ENCODE peak calls at places on chromosome 3, in seven cellular contexts. K is neural progenitor cell, A is OCI-LY7, J is epithelial cell of esophagus, H is fibroblast of the aortic adventitia, P is thoracic aorta, Y is right lobe of liver. C is an unnamed sample.

GRCh38 chr3:43960448-43960840 is 269.7 kb downstream of the ABHD5 start:
- DNase-seq in A (no peak), Y (no peak), J (peak), H (peak), K (no peak), P (no peak), C (no peak)

GRCh38 chr3:9916734-9917680 is at the start of gene IL17RC:
- DNase-seq in J (peak), K (peak), Y (peak), A (no peak), H (peak), P (peak), C (peak)

GRCh38 chr3:16769525-16769924 is 115.2 kb upstream of the PLCL2 start:
- DNase-seq in K (no peak), J (no peak), P (no peak), A (no peak), Y (no peak), H (no peak), C (no peak)

GRCh38 chr3:10437272-10437994 is 68.0 kb downstream of the ATP2B2 start:
- DNase-seq in A (no peak), Y (no peak), H (peak), P (no peak), K (no peak), J (peak), C (peak)

GRCh38 chr3:157523814-157524213 is 20.6 kb upstream of the VEPH1 start:
- DNase-seq in K (no peak), Y (no peak), A (no peak), J (no peak), P (no peak), H (no peak), C (peak)

GRCh38 chr3:27201435-27201966 is 167.7 kb downstream of the NEK10 start:
- DNase-seq in P (no peak), Y (no peak), J (no peak), K (no peak), H (no peak), A (no peak), C (no peak)

GRCh38 chr3:60086811-60087210 is 1037.0 kb upstream of the CFAP20DC start:
- DNase-seq in H (no peak), P (no peak), Y (no peak), A (no peak), K (no peak), J (peak), C (peak)

GRCh38 chr3:150237490-150237889 is 170.6 kb upstream of the TSC22D2 start:
- DNase-seq in K (no peak), H (peak), Y (peak), J (peak), A (no peak), P (peak), C (peak)

GRCh38 chr3:105527538-105527937 is 160.8 kb downstream of the ALCAM start:
- DNase-seq in A (no peak), P (no peak), H (no peak), Y (no peak), K (no peak), J (peak), C (no peak)

GRCh38 chr3:50248387-50248786 is 12.4 kb downstream of the GNAI2 start:
- DNase-seq in A (no peak), P (no peak), Y (peak), J (peak), K (no peak), H (no peak), C (peak)

GRCh38 chr3:72816843-72817485 is 31.3 kb downstream of the SHQ1 start:
- DNase-seq in K (no peak), Y (no peak), A (peak), H (no peak), P (no peak), J (no peak), C (no peak)

GRCh38 chr3:31219131-31219843 is 313.4 kb upstream of the STT3B start:
- DNase-seq in Y (no peak), H (peak), P (no peak), J (no peak), K (no peak), A (no peak), C (no peak)

DNA sequence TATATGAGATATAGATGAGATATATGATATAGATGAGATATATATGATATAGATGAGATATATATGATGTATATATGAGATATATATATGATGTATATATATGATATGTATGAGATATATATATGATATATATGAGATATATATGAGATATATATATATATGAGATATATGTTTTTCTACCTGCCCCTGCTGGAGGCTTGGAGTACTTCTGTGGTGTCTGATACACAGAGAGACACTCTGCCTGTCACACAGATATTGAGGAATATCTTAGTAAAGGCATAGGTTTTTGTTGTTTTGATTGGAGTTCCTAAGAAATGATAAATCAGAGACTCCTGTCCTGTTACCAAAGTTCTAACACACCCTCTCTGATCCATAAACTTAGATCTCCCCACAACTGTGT is 43.0 kb downstream of the TMEM41A start:
- DNase-seq in Y (no peak), K (no peak), H (no peak), A (no peak), P (no peak), J (no peak), C (no peak)
- TF ChIP-seq CTCF in Y (no peak), K (no peak), H (no peak), A (no peak), P (no peak), J (peak), C (no peak)

GRCh38 chr3:120567370-120568197 is 28.6 kb upstream of the NDUFB4 start:
- DNase-seq in Y (no peak), K (peak), A (peak), P (no peak), J (peak), H (peak), C (peak)
- H3K4me3 ChIP-seq in Y (peak), K (no peak), A (peak), P (peak), J (no peak), H (no peak), C (no peak)

DNA sequence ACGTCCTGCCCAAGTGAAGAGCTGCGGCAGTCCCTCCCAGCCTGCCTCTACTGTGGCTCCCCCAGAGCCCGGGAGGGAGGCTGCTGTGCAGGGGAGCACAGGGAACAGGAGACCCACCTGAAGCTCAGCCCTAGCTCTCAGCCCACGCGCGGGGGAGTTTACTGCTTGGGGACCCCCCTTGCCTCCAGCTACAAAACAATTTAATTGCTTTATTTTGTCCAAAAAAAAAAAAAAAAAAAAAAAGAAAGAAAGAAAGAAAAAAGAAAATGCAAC is 78.1 kb downstream of the CLDN11 start:
- DNase-seq in H (no peak), P (no peak), A (no peak), J (no peak), Y (no peak), K (no peak), C (no peak)
- TF ChIP-seq CTCF in H (no peak), P (no peak), A (no peak), J (no peak), Y (no peak), K (no peak), C (no peak)

GRCh38 chr3:193910886-193911738 is 224.8 kb upstream of the HES1 start:
- DNase-seq in J (no peak), K (no peak), P (no peak), H (no peak), A (no peak), Y (no peak), C (peak)
- H3K4me3 ChIP-seq in J (no peak), K (no peak), P (no peak), H (no peak), A (no peak), Y (no peak), C (no peak)

DNA sequence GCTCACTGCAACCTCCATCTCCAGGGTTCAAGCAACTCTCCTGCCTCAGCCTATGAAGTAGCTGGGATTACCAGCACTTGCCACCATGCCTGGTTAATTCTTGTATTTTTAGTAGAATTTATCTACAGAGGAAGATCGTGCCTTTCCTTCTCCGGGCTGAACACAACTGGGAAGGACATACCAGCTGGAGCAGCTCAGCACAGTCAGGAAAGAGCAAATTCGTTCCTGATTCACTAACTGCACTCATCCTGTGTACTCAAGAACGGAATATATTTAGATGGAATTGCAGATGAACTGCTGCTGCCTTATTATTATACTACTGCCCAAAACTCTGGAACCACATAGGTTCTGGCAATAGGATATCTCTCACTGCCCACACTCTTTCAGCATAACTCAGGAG is 27.1 kb upstream of the P4HTM start:
- DNase-seq in Y (no peak), H (no peak), K (no peak), A (no peak), P (no peak), J (no peak), C (no peak)
- TF ChIP-seq CTCF in Y (no peak), H (no peak), K (no peak), A (no peak), P (no peak), J (no peak), C (no peak)

GRCh38 chr3:181715601-181716340 is 4.0 kb downstream of the SOX2 start:
- DNase-seq in K (peak), H (no peak), A (peak), J (peak), Y (no peak), P (no peak), C (peak)
- H3K4me3 ChIP-seq in K (peak), H (no peak), A (peak), J (peak), Y (no peak), P (no peak), C (peak)

GRCh38 chr3:64687781-64688515 is at the start of gene ADAMTS9:
- DNase-seq in A (no peak), Y (peak), J (peak), P (no peak), K (peak), H (peak), C (no peak)
- TF ChIP-seq CTCF in A (no peak), Y (no peak), J (no peak), P (no peak), K (no peak), H (no peak), C (no peak)